ENCODE peak calls at places on chromosomes 1 and 21, in five cellular contexts. R is upper lobe of right lung, Q is brain microvascular endothelial cell, Y is neural progenitor cell, K is tibial artery. P is an unnamed sample.

GRCh38 chr1:162065016-162065415 is 4.5 kb upstream of the NOS1AP start:
- DNase-seq in R (no peak), Q (no peak), Y (no peak), K (no peak), P (no peak)

GRCh38 chr21:31750843-31751242 is 18.9 kb upstream of the SCAF4 start:
- DNase-seq in R (no peak), Q (peak), Y (no peak), K (no peak), P (no peak)

GRCh38 chr1:169708633-169709032 is 2.8 kb downstream of the SELL start:
- DNase-seq in R (no peak), Q (no peak), Y (no peak), K (no peak), P (no peak)

GRCh38 chr1:77412069-77412793 is 130.4 kb downstream of the AK5 start:
- DNase-seq in R (no peak), Q (no peak), Y (no peak), K (no peak), P (no peak)

GRCh38 chr21:43757601-43758000 is 18.5 kb downstream of the CSTB start:
- DNase-seq in R (no peak), Q (no peak), Y (no peak), K (no peak), P (no peak)

GRCh38 chr1:78091215-78091813 is 45.5 kb downstream of the GIPC2 start:
- DNase-seq in R (no peak), Q (no peak), Y (peak), K (no peak), P (no peak)

GRCh38 chr1:99146129-99146848 is 118.0 kb upstream of the PLPPR4 start:
- DNase-seq in R (no peak), Q (no peak), Y (no peak), K (no peak), P (no peak)

GRCh38 chr1:208600456-208600855 is 356.3 kb upstream of the PLXNA2 start:
- DNase-seq in R (no peak), Q (no peak), Y (no peak), K (no peak), P (no peak)

GRCh38 chr1:113874017-113874879 is 2.7 kb upstream of the PTPN22 start:
- DNase-seq in R (no peak), Q (no peak), Y (peak), K (no peak), P (no peak)

DNA sequence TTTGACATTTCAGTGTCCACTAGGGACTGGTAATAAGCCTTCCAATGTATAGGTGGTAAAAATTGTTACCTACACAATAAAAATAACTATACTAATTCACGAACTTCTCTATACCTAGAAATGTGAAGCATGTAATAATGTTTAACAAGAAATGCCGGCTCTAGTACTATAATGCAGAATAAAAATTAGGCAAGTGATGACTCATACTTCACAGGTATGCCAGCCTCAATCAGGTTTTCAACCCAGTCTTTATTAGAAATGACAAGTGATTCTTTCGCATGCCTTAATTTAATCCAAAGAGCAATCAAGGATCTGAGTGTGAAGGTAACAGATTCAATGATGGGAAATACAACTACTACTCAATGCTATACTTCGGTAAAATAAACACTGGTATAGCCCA is 134.9 kb downstream of the RERE start:
- DNase-seq in R (no peak), Q (no peak), Y (no peak), K (no peak), P (no peak)
- TF ChIP-seq CTCF in R (no peak), Q (no peak), Y (no peak), K (no peak), P (no peak)

DNA sequence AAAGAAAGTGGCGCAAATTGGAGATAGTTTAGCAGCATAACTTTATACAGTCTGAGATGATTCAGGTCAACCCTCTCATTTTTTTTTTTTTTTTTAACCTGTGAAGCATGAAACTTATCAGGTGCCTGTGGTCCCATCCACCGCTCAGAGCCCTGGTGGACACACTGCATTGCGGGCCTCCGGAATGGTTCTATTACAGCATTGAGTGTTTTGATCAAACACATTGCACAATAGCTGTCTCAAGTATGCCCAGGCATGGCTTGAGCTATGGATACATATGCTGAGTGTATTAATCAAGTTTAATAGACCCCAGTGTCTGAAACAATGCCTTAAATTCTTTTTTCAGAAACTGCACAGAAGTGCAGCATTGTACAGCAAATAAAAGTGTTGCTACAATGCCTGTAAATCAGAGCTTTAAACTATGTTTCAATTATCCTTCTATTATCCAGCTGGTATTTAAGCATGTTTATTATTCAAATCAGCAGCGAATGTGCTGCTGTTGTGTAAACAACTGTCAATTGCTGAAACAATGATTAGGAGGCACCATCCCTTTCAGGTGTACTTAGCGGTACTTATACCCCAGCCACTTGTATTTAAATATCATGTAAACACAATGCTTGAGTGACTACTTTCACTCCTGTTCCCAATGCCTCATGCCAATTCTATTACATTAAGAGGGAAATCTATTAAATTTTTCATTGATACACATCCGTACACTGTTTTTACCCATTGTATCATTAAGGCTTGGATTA is 456.6 kb downstream of the RPS6KC1 start:
- DNase-seq in R (no peak), Q (no peak), Y (no peak), K (no peak), P (no peak)
- H3K4me3 ChIP-seq in R (no peak), Q (no peak), Y (no peak), K (no peak), P (no peak)

DNA sequence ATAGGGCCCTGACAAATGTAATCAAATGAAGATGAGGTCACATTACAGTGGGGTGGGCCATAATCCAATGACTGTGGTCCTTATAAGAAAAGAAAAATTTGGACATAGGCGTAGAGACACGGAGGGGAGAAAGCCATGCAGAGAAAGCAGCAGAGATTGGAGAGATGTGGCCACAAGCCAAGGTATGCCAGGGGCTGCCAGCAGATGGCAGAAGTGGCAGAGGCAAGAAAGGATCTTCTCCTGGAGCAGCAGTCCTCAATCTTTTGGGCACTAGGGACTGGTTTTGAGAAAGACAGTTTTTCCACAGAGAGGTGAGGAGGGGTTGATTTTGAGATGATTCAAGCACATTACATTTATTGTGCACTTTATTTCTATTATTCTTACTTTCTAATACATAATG is 355.1 kb downstream of the NPHP4 start:
- DNase-seq in R (no peak), Q (no peak), Y (peak), K (no peak), P (no peak)
- TF ChIP-seq CTCF in R (peak), Q (peak), Y (peak), K (no peak), P (no peak)

DNA sequence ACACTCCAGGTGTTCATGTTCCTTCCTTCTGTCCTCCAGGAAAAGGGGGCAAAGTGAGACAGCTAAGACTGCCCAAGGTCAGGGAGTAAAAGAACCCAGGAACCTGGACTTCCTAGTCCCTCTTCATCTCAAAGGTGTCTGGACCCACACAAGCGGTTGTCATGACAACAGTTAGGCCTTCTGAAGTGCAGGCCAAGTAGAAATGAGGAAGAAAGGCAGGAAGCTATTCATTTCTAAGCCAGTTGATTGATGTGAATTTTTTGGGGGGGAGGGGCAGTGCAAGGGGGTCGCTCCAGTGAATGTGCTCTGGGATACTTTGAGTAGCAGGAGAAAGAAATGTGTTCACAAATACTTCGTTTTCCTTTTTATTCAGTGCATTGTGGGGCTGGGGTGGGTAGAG is 114.3 kb downstream of the NAV1 start:
- DNase-seq in R (no peak), Q (no peak), Y (peak), K (no peak), P (no peak)
- H3K4me3 ChIP-seq in R (no peak), Q (no peak), Y (no peak), K (no peak), P (no peak)

DNA sequence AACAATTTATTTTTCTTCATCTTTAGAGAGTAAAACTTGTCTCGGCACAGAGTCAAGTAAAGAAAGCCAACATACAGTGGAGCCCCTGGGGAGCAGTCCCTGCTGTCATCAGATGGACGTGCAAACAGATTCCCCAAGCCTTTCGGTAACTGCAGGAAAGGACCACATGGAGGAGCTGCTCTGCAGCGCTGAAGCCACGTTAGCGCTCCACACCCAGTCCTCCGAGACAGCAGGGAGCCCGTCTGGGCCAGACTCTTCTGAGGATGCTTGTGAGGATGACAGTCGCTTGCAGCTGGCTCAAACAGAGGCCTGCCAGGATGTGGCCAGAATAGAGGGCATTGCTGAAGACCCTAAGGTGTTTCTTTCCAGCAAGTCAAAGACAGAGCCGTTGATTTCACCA is 77.1 kb upstream of the SCCPDH start:
- DNase-seq in R (no peak), Q (peak), Y (peak), K (no peak), P (no peak)
- TF ChIP-seq CTCF in R (peak), Q (peak), Y (peak), K (peak), P (peak)

GRCh38 chr1:158103860-158104522 is 76.7 kb upstream of the CD1D start:
- DNase-seq in R (no peak), Q (no peak), Y (peak), K (peak), P (no peak)
- H3K4me3 ChIP-seq in R (no peak), Q (no peak), Y (peak), K (no peak), P (no peak)

GRCh38 chr1:63600248-63600647 is 7.0 kb downstream of the PGM1 start:
- DNase-seq in R (no peak), Q (no peak), Y (no peak), K (no peak), P (no peak)

GRCh38 chr1:63601061-63601460 is 7.8 kb downstream of the PGM1 start:
- DNase-seq in R (no peak), Q (no peak), Y (no peak), K (no peak), P (no peak)

GRCh38 chr1:63602629-63603028 is 9.4 kb downstream of the PGM1 start:
- DNase-seq in R (no peak), Q (no peak), Y (no peak), K (no peak), P (no peak)

GRCh38 chr1:63601912-63602311 is 8.7 kb downstream of the PGM1 start:
- DNase-seq in R (no peak), Q (no peak), Y (no peak), K (no peak), P (no peak)

DNA sequence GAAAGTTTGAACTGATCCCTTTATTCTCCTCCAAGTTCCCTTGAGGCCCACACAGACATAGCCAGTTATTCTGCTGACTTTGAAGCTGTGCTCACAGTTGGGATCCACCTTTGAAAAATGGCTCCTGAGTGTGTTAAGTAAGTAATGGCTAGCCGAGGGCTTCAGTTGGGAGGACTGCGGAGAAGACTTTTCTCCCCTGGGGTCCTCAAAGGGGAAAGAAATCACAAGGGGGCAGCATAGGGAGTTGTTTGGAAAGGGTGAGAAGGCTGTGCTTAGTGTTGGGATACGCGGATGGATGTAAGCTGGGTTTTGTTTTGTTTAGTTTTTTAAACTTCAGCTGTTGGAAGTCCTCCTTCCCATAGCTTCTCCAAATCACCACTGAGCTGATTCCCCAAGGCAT is 8.3 kb downstream of the PGM1 start:
- DNase-seq in R (no peak), Q (no peak), Y (peak), K (no peak), P (no peak)
- TF ChIP-seq CTCF in R (no peak), Q (no peak), Y (peak), K (no peak), P (no peak)

GRCh38 chr21:35043549-35043948 is 5.6 kb downstream of the RUNX1 start:
- DNase-seq in R (no peak), Q (no peak), Y (no peak), K (no peak), P (no peak)
- H3K4me3 ChIP-seq in R (no peak), Q (no peak), Y (no peak), K (no peak), P (no peak)